ENCODE peak calls at places on chromosomes 4 and X, in seven cellular contexts. X is fibroblast of lung, V is heart right ventricle, J is psoas muscle, O is endothelial cell of umbilical vein, D is breast epithelium, S is hepatocyte. G is an unnamed sample. For H3K36me3, the result is how much of the 10 kb centered on the place peaks cover.

GRCh38 chrX:97016106-97016505 is 132.4 kb downstream of the RPA4 start:
- DNase-seq in X (no peak), V (no peak), J (no peak), O (no peak), D (no peak), S (no peak), G (peak)

GRCh38 chr4:143768007-143768591 is 67.6 kb upstream of the FREM3 start:
- DNase-seq in X (peak), V (peak), J (no peak), O (peak), D (no peak), S (no peak), G (no peak)

GRCh38 chr4:128840711-128841318 is 31.3 kb downstream of the JADE1 start:
- DNase-seq in X (no peak), V (no peak), J (no peak), O (no peak), D (no peak), S (no peak), G (no peak)

GRCh38 chr4:152901205-152901604 is 34.9 kb upstream of the FHDC1 start:
- DNase-seq in X (no peak), V (no peak), J (no peak), O (no peak), D (no peak), S (no peak), G (no peak)

GRCh38 chrX:39653656-39654055 is 444.1 kb downstream of the BCOR start:
- DNase-seq in X (peak), V (no peak), J (no peak), O (no peak), D (no peak), S (no peak), G (no peak)

GRCh38 chrX:132615396-132616131 is 126.7 kb upstream of the MBNL3 start:
- DNase-seq in X (peak), V (peak), J (no peak), O (peak), D (no peak), S (peak), G (peak)

GRCh38 chr4:182492456-182492855 is 249.3 kb downstream of the TENM3 start:
- DNase-seq in X (peak), V (no peak), J (no peak), O (peak), D (no peak), S (peak), G (no peak)

GRCh38 chrX:132953358-132953757 is 5.1 kb downstream of the HS6ST2 start:
- DNase-seq in X (peak), V (no peak), J (no peak), O (no peak), D (no peak), S (no peak), G (peak)

DNA sequence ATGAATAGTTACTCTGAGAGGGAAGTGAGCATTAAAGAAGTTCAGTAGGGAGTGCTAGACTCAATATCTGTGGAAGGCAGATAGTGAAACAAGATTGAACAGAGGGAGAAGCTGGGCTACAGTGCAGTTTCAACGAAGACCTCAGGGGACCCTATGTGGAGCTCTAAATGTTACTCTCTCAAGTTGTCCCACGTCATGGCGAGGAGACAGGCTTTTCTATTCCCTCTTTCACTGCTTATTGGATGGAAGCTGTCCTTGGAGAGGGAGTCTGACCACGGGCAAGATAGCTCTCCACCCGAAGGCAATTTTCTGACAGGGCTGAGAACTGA is 42.3 kb upstream of the CCSER1 start:
- DNase-seq in X (no peak), V (no peak), J (no peak), O (no peak), D (no peak), S (no peak), G (no peak)
- TF ChIP-seq CTCF in X (no peak), V (no peak), J (no peak), O (no peak), D (no peak), S (no peak), G (no peak)

DNA sequence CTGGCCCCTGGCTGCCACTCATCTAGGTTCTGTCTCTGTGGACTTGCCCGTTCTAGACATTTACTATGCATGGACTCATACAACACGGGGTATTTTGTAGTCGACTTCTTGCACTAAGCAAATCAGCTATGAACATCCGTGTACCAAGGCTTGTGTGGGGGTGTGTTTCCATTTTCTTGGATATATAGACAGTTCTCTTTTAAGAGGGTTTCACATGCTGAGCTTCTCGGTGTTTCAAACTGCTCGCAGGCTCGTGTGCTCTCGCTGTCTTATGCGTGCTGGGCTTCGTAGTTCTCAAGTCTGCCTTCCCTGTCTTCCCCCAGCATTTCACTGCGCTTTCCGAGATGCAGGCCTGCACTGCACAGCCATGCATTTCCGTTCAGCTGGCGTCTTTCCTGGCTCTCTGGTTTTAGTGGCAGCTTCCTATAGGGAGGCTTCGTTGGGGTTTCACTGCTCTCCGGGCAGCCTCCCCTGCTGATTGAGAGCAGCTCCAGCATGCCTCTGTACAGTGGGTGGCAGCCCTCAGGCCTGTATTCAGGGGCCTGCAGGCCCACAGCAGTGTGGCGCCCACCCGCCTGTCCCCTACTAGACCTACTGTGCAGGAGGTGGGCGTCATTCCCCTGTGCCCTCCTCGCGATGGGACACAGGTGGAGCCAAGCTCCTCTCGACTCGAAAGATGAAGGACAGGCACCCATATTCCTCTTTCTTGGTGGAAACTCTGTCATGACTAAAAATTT is 27.6 kb downstream of the ZBTB49 start:
- DNase-seq in X (no peak), V (no peak), J (no peak), O (no peak), D (no peak), S (no peak), G (no peak)
- H3K36me3 ChIP-seq in X (under half), V (under half), J (half or more), O (under half), D (under half), S (under half), G (under half)

GRCh38 chr4:112942077-112942476 is 107.4 kb upstream of the ANK2 start:
- DNase-seq in X (no peak), V (no peak), J (no peak), O (no peak), D (no peak), S (no peak), G (no peak)
- TF ChIP-seq CTCF in X (no peak), V (no peak), J (no peak), O (no peak), D (no peak), S (no peak), G (no peak)

GRCh38 chrX:866441-866990 is 235.9 kb downstream of the SHOX start:
- DNase-seq in X (no peak), V (no peak), J (no peak), O (no peak), D (no peak), S (peak), G (no peak)
- H3K36me3 ChIP-seq in X (under half), V (under half), J (under half), O (under half), D (under half), S (under half), G (under half)

GRCh38 chr4:174853629-174854028 is 24.6 kb upstream of the GLRA3 start:
- DNase-seq in X (no peak), V (no peak), J (no peak), O (no peak), D (no peak), S (no peak), G (no peak)

GRCh38 chr4:174847801-174848427 is 18.9 kb upstream of the GLRA3 start:
- DNase-seq in X (no peak), V (no peak), J (no peak), O (no peak), D (no peak), S (no peak), G (no peak)

DNA sequence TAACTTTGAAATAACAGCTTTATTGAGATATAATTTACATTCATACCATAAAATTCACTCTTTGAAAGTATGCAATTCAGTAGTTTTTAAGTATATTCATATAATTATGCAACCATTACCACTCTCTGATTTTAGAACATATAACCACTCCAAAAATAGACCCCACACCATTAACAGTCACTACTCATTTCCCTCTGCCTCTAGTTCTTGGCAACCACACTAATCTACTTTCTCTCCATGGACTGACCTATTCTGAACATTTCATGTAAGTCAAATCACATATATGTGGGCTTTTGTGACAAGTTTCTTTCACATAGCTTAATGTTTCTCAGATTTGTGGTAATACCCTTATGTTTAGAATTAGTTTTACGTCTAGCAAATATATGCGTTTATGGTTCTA is 19.5 kb upstream of the GLRA3 start:
- DNase-seq in X (no peak), V (no peak), J (no peak), O (no peak), D (no peak), S (no peak), G (no peak)
- TF ChIP-seq CTCF in X (no peak), V (no peak), J (no peak), O (no peak), D (no peak), S (no peak), G (no peak)